ENCODE peak calls at places on chromosomes 13 and 19, in ten cellular contexts. U is heart right ventricle; A is pancreas; T is fibroblast of lung; I is adrenal gland; L is ovary; S is GM23338; Y is aorta; V is CD4-positive, CD25-positive, alpha-beta regulatory T cell; K is psoas muscle. B is an unnamed sample. For H3K4me1, the result is how much of the 10 kb centered on the place peaks cover.

GRCh38 chr13:65787087-65787486 is 1443.0 kb downstream of the PCDH9 start:
- DNase-seq in U (no peak), A (no peak), T (peak), I (no peak), L (no peak), S (no peak), Y (no peak), V (no peak), K (no peak), B (no peak)

GRCh38 chr19:1725100-1726064 is 27.9 kb upstream of the ONECUT3 start:
- DNase-seq in U (no peak), A (no peak), T (peak), I (peak), L (no peak), S (peak), Y (no peak), V (peak), K (no peak), B (peak)

GRCh38 chr19:51330366-51330765 is 11.6 kb downstream of the VSIG10L start:
- DNase-seq in U (no peak), A (no peak), T (no peak), I (no peak), L (no peak), S (no peak), Y (no peak), V (no peak), K (no peak), B (no peak)

GRCh38 chr13:44165172-44165894 is 208.3 kb upstream of the SERP2 start:
- DNase-seq in U (no peak), A (no peak), T (no peak), I (no peak), L (no peak), S (no peak), Y (no peak), V (no peak), K (no peak), B (no peak)

GRCh38 chr13:80101040-80101439 is 239.9 kb downstream of the SPRY2 start:
- DNase-seq in U (no peak), A (no peak), T (peak), I (no peak), L (no peak), S (no peak), Y (no peak), V (no peak), K (no peak), B (no peak)

GRCh38 chr13:33353210-33353609 is 67.7 kb upstream of the STARD13 start:
- DNase-seq in U (peak), A (no peak), T (no peak), I (peak), L (no peak), S (no peak), Y (no peak), V (no peak), K (peak), B (no peak)

GRCh38 chr13:114203536-114203935 is 24.5 kb downstream of the CFAP97D2 start:
- DNase-seq in U (no peak), A (no peak), T (no peak), I (no peak), L (no peak), S (no peak), Y (no peak), V (peak), K (no peak), B (no peak)

GRCh38 chr13:99987180-99988047 is 5.8 kb downstream of the ZIC2 start:
- DNase-seq in U (no peak), A (no peak), T (no peak), I (no peak), L (no peak), S (peak), Y (peak), V (no peak), K (no peak), B (no peak)

GRCh38 chr19:52007436-52007804 is 591 bp downstream of the ZNF615 start:
- DNase-seq in U (no peak), A (no peak), T (peak), I (no peak), L (no peak), S (peak), Y (no peak), V (peak), K (no peak), B (no peak)

GRCh38 chr19:53982611-53983010 is 8.8 kb upstream of the CACNG6 start:
- DNase-seq in U (peak), A (no peak), T (peak), I (no peak), L (no peak), S (peak), Y (peak), V (no peak), K (peak), B (no peak)

GRCh38 chr19:45677351-45678230 is 9.6 kb downstream of the GIPR start:
- DNase-seq in U (peak), A (peak), T (peak), I (peak), L (peak), S (peak), Y (peak), V (peak), K (peak), B (peak)

GRCh38 chr19:50050406-50051223 is 24.8 kb downstream of the ZNF473 start:
- DNase-seq in U (peak), A (no peak), T (peak), I (peak), L (peak), S (peak), Y (peak), V (peak), K (peak), B (no peak)

GRCh38 chr19:18098891-18099622 is 1.5 kb downstream of the MAST3 start:
- DNase-seq in U (no peak), A (peak), T (no peak), I (no peak), L (no peak), S (peak), Y (no peak), V (peak), K (no peak), B (no peak)

GRCh38 chr13:55613429-55614187 is 1527.1 kb upstream of the PRR20A start:
- DNase-seq in U (no peak), A (no peak), T (no peak), I (no peak), L (no peak), S (no peak), Y (no peak), V (no peak), K (no peak), B (no peak)

GRCh38 chr13:73754727-73755292 is 379.4 kb downstream of the KLF12 start:
- DNase-seq in U (peak), A (no peak), T (peak), I (no peak), L (no peak), S (peak), Y (no peak), V (peak), K (no peak), B (peak)

GRCh38 chr19:58387338-58388174 is 487 bp downstream of the RPS5 start:
- DNase-seq in U (no peak), A (peak), T (no peak), I (no peak), L (no peak), S (no peak), Y (no peak), V (no peak), K (no peak), B (no peak)

GRCh38 chr19:16613841-16614240 is 14.2 kb downstream of the MED26 start:
- DNase-seq in U (no peak), A (no peak), T (no peak), I (no peak), L (no peak), S (no peak), Y (no peak), V (no peak), K (peak), B (no peak)

GRCh38 chr19:16612631-16613030 is 15.4 kb downstream of the MED26 start:
- DNase-seq in U (no peak), A (no peak), T (no peak), I (no peak), L (no peak), S (no peak), Y (no peak), V (no peak), K (peak), B (no peak)

GRCh38 chr19:16614941-16615340 is 13.1 kb downstream of the MED26 start:
- DNase-seq in U (no peak), A (no peak), T (no peak), I (no peak), L (no peak), S (no peak), Y (no peak), V (no peak), K (no peak), B (no peak)

GRCh38 chr19:16618248-16618647 is 9.8 kb downstream of the MED26 start:
- DNase-seq in U (no peak), A (peak), T (no peak), I (no peak), L (no peak), S (no peak), Y (no peak), V (no peak), K (peak), B (no peak)

GRCh38 chr19:16615788-16616187 is 12.2 kb downstream of the MED26 start:
- DNase-seq in U (no peak), A (no peak), T (no peak), I (no peak), L (no peak), S (peak), Y (no peak), V (no peak), K (no peak), B (no peak)
- H3K4me1 ChIP-seq in U (half or more), A (under half), T (under half), I (half or more), L (under half), S (under half), Y (under half), V (under half), K (half or more), B (under half)

GRCh38 chr13:98174995-98175394 is 2.1 kb downstream of the RNF113B start:
- DNase-seq in U (no peak), A (no peak), T (peak), I (no peak), L (no peak), S (no peak), Y (no peak), V (no peak), K (no peak), B (no peak)
- H3K4me1 ChIP-seq in U (under half), A (under half), T (under half), I (under half), L (under half), S (half or more), Y (under half), V (under half), K (under half), B (under half)

DNA sequence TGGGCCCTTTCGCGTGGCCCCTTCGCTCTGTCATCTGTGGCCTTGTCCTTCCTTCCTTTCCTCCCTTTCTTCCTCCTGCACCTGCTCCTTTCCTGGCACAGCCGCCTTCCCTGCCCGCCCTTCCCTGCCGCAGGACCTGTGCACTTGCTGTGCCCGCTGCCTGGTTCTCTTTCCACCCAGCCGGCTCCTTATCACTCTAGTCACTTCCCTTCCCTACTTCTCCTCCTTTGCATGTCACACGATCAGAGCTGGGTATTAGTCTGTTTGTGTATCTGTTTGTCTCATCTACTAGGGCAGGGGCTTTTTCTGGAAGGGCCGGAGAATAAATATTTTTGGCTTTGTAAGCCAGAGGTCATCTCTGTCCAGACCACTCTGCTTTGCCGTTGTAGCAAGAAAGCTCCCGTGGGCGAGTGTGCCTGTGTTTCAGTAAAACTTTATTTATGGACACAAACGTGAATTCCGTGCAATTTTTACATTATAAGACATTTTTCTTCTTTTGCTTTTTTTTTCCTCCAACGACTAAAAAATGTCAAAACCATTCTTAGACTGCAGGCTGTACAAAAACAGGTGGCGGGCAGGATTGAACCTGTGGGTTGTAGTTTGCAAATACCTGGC is 6.0 kb downstream of the KDM4B start:
- DNase-seq in U (no peak), A (no peak), T (no peak), I (no peak), L (no peak), S (no peak), Y (peak), V (no peak), K (no peak), B (no peak)
- H3K4me1 ChIP-seq in U (half or more), A (under half), T (under half), I (half or more), L (under half), S (under half), Y (under half), V (under half), K (half or more), B (under half)

GRCh38 chr13:48976677-48977625 is 1.2 kb downstream of the FNDC3A start:
- DNase-seq in U (no peak), A (no peak), T (no peak), I (no peak), L (no peak), S (no peak), Y (no peak), V (peak), K (no peak), B (no peak)
- H3K4me1 ChIP-seq in U (under half), A (under half), T (under half), I (under half), L (under half), S (under half), Y (under half), V (under half), K (under half), B (under half)

GRCh38 chr19:19463348-19464117 is 51.8 kb downstream of the TSSK6 start:
- DNase-seq in U (no peak), A (peak), T (peak), I (peak), L (peak), S (no peak), Y (peak), V (no peak), K (peak), B (no peak)

GRCh38 chr19:19460761-19461265 is 54.5 kb downstream of the TSSK6 start:
- DNase-seq in U (peak), A (no peak), T (no peak), I (peak), L (peak), S (peak), Y (peak), V (peak), K (peak), B (no peak)

GRCh38 chr19:19461306-19461670 is 54.1 kb downstream of the TSSK6 start:
- DNase-seq in U (no peak), A (no peak), T (no peak), I (no peak), L (no peak), S (no peak), Y (no peak), V (no peak), K (no peak), B (no peak)

GRCh38 chr19:19460258-19460731 is 54.8 kb downstream of the GATAD2A start:
- DNase-seq in U (no peak), A (no peak), T (no peak), I (no peak), L (no peak), S (no peak), Y (no peak), V (peak), K (no peak), B (no peak)

DNA sequence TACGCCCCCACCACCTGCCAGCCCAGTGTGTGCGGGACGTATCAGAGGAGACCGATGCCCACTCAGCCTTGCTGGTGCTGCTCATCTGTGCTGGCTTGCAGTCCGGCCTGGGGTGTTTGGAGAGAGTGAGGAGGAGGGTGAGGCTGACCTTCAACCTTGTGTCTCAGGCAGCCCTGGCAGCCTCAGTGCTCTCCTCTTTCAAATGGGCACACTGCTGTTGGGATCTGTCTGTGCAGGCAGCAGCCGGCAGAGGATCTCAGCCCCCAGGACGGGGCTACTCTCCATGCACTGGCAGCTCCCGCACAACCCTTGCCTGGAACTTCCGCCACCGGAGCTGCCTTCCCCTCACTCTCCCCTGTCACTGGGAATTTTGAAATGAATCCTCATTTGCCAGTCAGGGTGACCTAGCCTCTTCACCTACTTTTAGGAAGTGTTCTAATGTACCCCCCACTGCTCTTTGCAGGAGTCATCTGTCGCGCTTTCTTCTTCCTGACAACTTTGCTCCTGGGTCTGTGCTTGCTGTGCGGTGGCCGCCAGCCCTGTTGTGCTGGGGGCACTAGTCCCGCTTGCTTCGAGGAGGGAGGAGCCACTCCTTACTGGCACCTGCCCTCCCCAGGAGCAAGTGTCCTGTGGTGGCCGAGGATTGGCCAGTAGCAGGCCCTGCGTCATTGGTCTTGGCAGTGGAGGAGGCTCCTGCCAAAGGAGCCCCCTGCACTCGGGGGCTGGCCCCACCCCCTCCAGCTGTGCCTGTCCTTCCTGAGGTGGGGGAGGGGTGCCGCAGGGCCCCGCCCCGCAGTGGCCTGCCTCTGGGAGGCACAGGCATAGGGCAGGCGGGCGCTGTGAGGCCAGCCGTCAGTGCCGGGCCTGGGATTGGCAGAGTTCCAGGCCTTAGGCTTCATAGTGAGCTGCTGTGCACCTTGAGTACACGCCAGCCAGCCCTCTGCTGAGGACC is 53.4 kb downstream of the TSSK6 start:
- DNase-seq in U (peak), A (peak), T (peak), I (peak), L (peak), S (peak), Y (peak), V (peak), K (peak), B (no peak)
- H3K4me1 ChIP-seq in U (half or more), A (under half), T (half or more), I (half or more), L (under half), S (half or more), Y (under half), V (half or more), K (half or more), B (under half)

DNA sequence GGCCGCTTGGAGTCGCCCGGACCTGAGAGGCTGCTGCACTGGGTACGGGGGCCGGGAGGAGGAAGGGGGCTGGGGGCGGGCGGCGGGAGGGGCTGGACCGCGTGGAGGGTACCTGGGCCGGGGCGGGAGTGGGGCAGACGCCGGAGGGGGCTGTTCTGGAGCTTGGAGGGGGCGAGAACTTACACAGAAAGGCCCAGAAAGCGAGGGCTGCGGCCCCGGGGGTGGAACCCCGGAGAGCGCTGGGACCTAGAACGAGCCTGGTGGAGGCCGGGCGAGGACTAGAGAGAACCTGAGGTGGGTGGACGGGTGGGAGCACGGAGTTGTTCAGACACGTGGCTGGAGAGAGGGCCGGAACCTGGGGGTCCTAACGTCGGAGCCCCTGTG is 276 bp downstream of the ZNF581 start:
- DNase-seq in U (no peak), A (peak), T (no peak), I (peak), L (no peak), S (no peak), Y (no peak), V (no peak), K (no peak), B (no peak)
- H3K4me1 ChIP-seq in U (half or more), A (under half), T (under half), I (under half), L (under half), S (under half), Y (under half), V (half or more), K (half or more), B (under half)

DNA sequence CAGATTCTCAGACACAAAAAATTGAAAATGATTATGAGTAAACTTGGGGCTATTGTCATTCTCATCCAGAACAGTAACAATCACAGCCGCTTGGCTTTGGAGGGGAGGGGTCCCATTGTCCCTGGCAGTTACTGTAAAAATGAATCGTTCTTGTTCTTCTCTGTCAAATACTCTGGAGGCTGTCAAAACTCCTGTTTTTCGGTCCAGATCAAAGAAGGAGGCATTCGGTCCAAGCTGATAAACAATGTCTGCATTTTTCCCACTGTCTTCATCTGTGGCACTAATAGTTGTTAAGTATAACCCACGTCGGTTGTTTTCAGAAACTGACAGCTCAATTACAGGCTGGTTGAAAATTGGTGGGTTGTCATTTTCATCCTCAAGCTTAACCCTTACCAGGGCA is 3.5 kb downstream of the PCDH9 start:
- DNase-seq in U (no peak), A (no peak), T (no peak), I (no peak), L (no peak), S (no peak), Y (no peak), V (no peak), K (no peak), B (no peak)
- H3K4me1 ChIP-seq in U (under half), A (under half), T (under half), I (under half), L (under half), S (under half), Y (under half), V (under half), K (under half), B (under half)